ENCODE peak calls at places on chromosome X, in five cellular contexts. S is coronary artery; X is A549; R is stimulated activated CD4-positive, alpha-beta T cell treated with anti-CD3 and anti-CD28 coated beads, Interleukin-15, amount 100 ng/mL, for 1 hour; P is MV-4-11. E is an unnamed sample.

GRCh38 chrX:151724563-151725337 is 8.9 kb downstream of the FATE1 start:
- DNase-seq in X (no peak), P (no peak), R (no peak), S (peak), E (no peak)

GRCh38 chrX:123993326-123993725 is 31.8 kb downstream of the STAG2 start:
- DNase-seq in R (no peak), X (no peak), P (no peak), S (no peak), E (no peak)

GRCh38 chrX:137587151-137587550 is 21.2 kb downstream of the ZIC3 start:
- DNase-seq in P (no peak), S (no peak), X (no peak), R (no peak), E (no peak)

GRCh38 chrX:8405631-8406030 is 59.0 kb upstream of the VCX3B start:
- DNase-seq in R (no peak), P (peak), S (no peak), X (no peak), E (no peak)

GRCh38 chrX:16702700-16703599 is 9.5 kb downstream of the CTPS2 start:
- DNase-seq in R (no peak), P (no peak), S (no peak), X (no peak), E (no peak)

GRCh38 chrX:46953137-46953527 is 40.9 kb downstream of the JADE3 start:
- DNase-seq in R (no peak), P (no peak), S (no peak), X (no peak), E (no peak)

GRCh38 chrX:920234-920799 is 289.7 kb downstream of the SHOX start:
- DNase-seq in X (no peak), S (no peak), P (no peak), R (no peak), E (no peak)

GRCh38 chrX:110086916-110087484 is 84.1 kb downstream of the TMEM164 start:
- DNase-seq in P (peak), R (no peak), S (no peak), X (peak), E (no peak)

GRCh38 chrX:101764538-101764937 is 104.9 kb upstream of the ARMCX2 start:
- DNase-seq in S (no peak), P (no peak), R (no peak), X (no peak), E (no peak)

GRCh38 chrX:106467422-106467821 is 144.4 kb upstream of the RADX start:
- DNase-seq in X (no peak), S (no peak), P (no peak), R (no peak), E (no peak)

GRCh38 chrX:21479695-21480280 is 105.6 kb downstream of the CNKSR2 start:
- DNase-seq in X (peak), P (peak), S (no peak), R (no peak), E (peak)

GRCh38 chrX:70280573-70280972 is 1.4 kb upstream of the RAB41 start:
- DNase-seq in R (no peak), P (no peak), S (no peak), X (no peak), E (no peak)

GRCh38 chrX:49844622-49845021 is 15.5 kb downstream of the PAGE4 start:
- DNase-seq in X (no peak), S (no peak), R (no peak), P (no peak), E (peak)

GRCh38 chrX:74343970-74344622 is 40.1 kb downstream of the ZCCHC13 start:
- DNase-seq in X (peak), S (peak), P (peak), R (no peak), E (peak)

GRCh38 chrX:20252392-20253231 is 14.1 kb downstream of the RPS6KA3 start:
- DNase-seq in S (peak), R (peak), X (peak), P (peak), E (peak)

GRCh38 chrX:40908857-40909475 is 173.6 kb upstream of the MED14 start:
- DNase-seq in S (no peak), R (no peak), X (no peak), P (no peak), E (no peak)

GRCh38 chrX:39519566-39520301 is 578.0 kb downstream of the BCOR start:
- DNase-seq in R (no peak), X (no peak), S (no peak), P (no peak), E (no peak)

GRCh38 chrX:134520860-134521390 is 61.0 kb downstream of the HPRT1 start:
- DNase-seq in S (no peak), R (no peak), X (peak), P (peak), E (peak)

GRCh38 chrX:12946406-12946805 is 28.5 kb upstream of the TMSB4X start:
- DNase-seq in R (no peak), P (no peak), X (no peak), S (no peak), E (no peak)

GRCh38 chrX:15043538-15043937 is 170.3 kb downstream of the MOSPD2 start:
- DNase-seq in X (no peak), S (no peak), R (no peak), P (no peak), E (no peak)

GRCh38 chrX:26848511-26848910 is 614.6 kb downstream of the PPP4R3C start:
- DNase-seq in P (no peak), X (no peak), S (no peak), R (no peak), E (no peak)

GRCh38 chrX:134631404-134632346 is 26.6 kb downstream of the PLAC1 start:
- DNase-seq in X (no peak), R (no peak), S (no peak), P (no peak), E (no peak)

GRCh38 chrX:41664307-41665299 is 24.2 kb upstream of the GPR34 start:
- DNase-seq in S (no peak), X (peak), P (no peak), R (no peak), E (no peak)

GRCh38 chrX:131025336-131025735 is 32.8 kb upstream of the ARHGAP36 start:
- DNase-seq in R (no peak), S (no peak), P (no peak), X (no peak), E (no peak)

GRCh38 chrX:10360121-10360520 is 203.3 kb downstream of the CLCN4 start:
- DNase-seq in X (no peak), S (no peak), P (no peak), R (no peak), E (peak)

GRCh38 chrX:29215251-29215650 is 628.0 kb downstream of the IL1RAPL1 start:
- DNase-seq in X (no peak), P (no peak), R (no peak), S (no peak), E (no peak)

GRCh38 chrX:16140448-16140847 is 17.1 kb downstream of the GRPR start:
- DNase-seq in P (no peak), X (no peak), R (no peak), S (no peak), E (no peak)

GRCh38 chrX:40096395-40097091 is 1.2 kb downstream of the BCOR start:
- DNase-seq in S (no peak), X (no peak), P (no peak), R (no peak), E (peak)

GRCh38 chrX:63428348-63428747 is 77.2 kb upstream of the SPIN4 start:
- DNase-seq in S (no peak), R (no peak), X (no peak), P (no peak), E (no peak)

GRCh38 chrX:149831473-149831872 is 49.5 kb upstream of the MAGEA8 start:
- DNase-seq in P (no peak), S (no peak), X (peak), R (no peak), E (no peak)

GRCh38 chrX:7514871-7515599 is 327.9 kb upstream of the VCX start:
- DNase-seq in P (no peak), X (no peak), R (no peak), S (no peak), E (no peak)